ENCODE peak calls at places on chromosomes 13 and 19, in nine cellular contexts. One of them, this sample, is unnamed.

GRCh38 chr13:110221331-110221730 is 85.6 kb downstream of the COL4A1 start:
- DNase-seq in foreskin fibroblast: no peak
- DNase-seq in T-helper 17 cell: no peak
- DNase-seq in NCI-H1105: no peak
- DNase-seq in germinal center: no peak
- DNase-seq in GM20000: no peak
- DNase-seq in stimulated activated CD4-positive, alpha-beta T cell treated with anti-CD3 and anti-CD28 coated beads, Interleukin-1b, Interleukin-23, amount 100 ng/mL, for 24 hours: no peak
- DNase-seq in EH: no peak
- DNase-seq in nephron progenitor cell: no peak
- DNase-seq in this sample: no peak

GRCh38 chr13:71661921-71662320 is 205.1 kb downstream of the DACH1 start:
- DNase-seq in foreskin fibroblast: peak
- DNase-seq in T-helper 17 cell: no peak
- DNase-seq in NCI-H1105: no peak
- DNase-seq in germinal center: no peak
- DNase-seq in GM20000: no peak
- DNase-seq in stimulated activated CD4-positive, alpha-beta T cell treated with anti-CD3 and anti-CD28 coated beads, Interleukin-1b, Interleukin-23, amount 100 ng/mL, for 24 hours: no peak
- DNase-seq in EH: no peak
- DNase-seq in nephron progenitor cell: no peak
- DNase-seq in this sample: no peak

GRCh38 chr19:30656520-30657100 is 284.4 kb downstream of the ZNF536 start:
- DNase-seq in foreskin fibroblast: no peak
- DNase-seq in T-helper 17 cell: no peak
- DNase-seq in NCI-H1105: no peak
- DNase-seq in germinal center: no peak
- DNase-seq in GM20000: no peak
- DNase-seq in stimulated activated CD4-positive, alpha-beta T cell treated with anti-CD3 and anti-CD28 coated beads, Interleukin-1b, Interleukin-23, amount 100 ng/mL, for 24 hours: no peak
- DNase-seq in EH: no peak
- DNase-seq in nephron progenitor cell: no peak
- DNase-seq in this sample: no peak

GRCh38 chr19:42184401-42184861 is 33.0 kb downstream of the DEDD2 start:
- DNase-seq in foreskin fibroblast: peak
- DNase-seq in T-helper 17 cell: peak
- DNase-seq in NCI-H1105: peak
- DNase-seq in germinal center: peak
- DNase-seq in GM20000: peak
- DNase-seq in stimulated activated CD4-positive, alpha-beta T cell treated with anti-CD3 and anti-CD28 coated beads, Interleukin-1b, Interleukin-23, amount 100 ng/mL, for 24 hours: peak
- DNase-seq in EH: peak
- DNase-seq in nephron progenitor cell: peak
- DNase-seq in this sample: peak

GRCh38 chr19:13931582-13932378 is 6.4 kb downstream of the PODNL1 start:
- DNase-seq in foreskin fibroblast: no peak
- DNase-seq in T-helper 17 cell: no peak
- DNase-seq in NCI-H1105: no peak
- DNase-seq in germinal center: no peak
- DNase-seq in GM20000: no peak
- DNase-seq in stimulated activated CD4-positive, alpha-beta T cell treated with anti-CD3 and anti-CD28 coated beads, Interleukin-1b, Interleukin-23, amount 100 ng/mL, for 24 hours: no peak
- DNase-seq in EH: no peak
- DNase-seq in nephron progenitor cell: no peak
- DNase-seq in this sample: no peak

GRCh38 chr13:97211986-97212385 is 10.1 kb upstream of the MBNL2 start:
- DNase-seq in foreskin fibroblast: no peak
- DNase-seq in T-helper 17 cell: no peak
- DNase-seq in NCI-H1105: no peak
- DNase-seq in germinal center: no peak
- DNase-seq in GM20000: no peak
- DNase-seq in stimulated activated CD4-positive, alpha-beta T cell treated with anti-CD3 and anti-CD28 coated beads, Interleukin-1b, Interleukin-23, amount 100 ng/mL, for 24 hours: no peak
- DNase-seq in EH: no peak
- DNase-seq in nephron progenitor cell: no peak
- DNase-seq in this sample: no peak

GRCh38 chr13:37289212-37289935 is 183.9 kb upstream of the CSNK1A1L start:
- DNase-seq in foreskin fibroblast: no peak
- DNase-seq in T-helper 17 cell: no peak
- DNase-seq in NCI-H1105: no peak
- DNase-seq in germinal center: no peak
- DNase-seq in GM20000: no peak
- DNase-seq in stimulated activated CD4-positive, alpha-beta T cell treated with anti-CD3 and anti-CD28 coated beads, Interleukin-1b, Interleukin-23, amount 100 ng/mL, for 24 hours: no peak
- DNase-seq in EH: no peak
- DNase-seq in nephron progenitor cell: no peak
- DNase-seq in this sample: no peak

GRCh38 chr13:30869491-30869890 is 36.6 kb upstream of the MEDAG start:
- DNase-seq in foreskin fibroblast: peak
- DNase-seq in T-helper 17 cell: no peak
- DNase-seq in NCI-H1105: no peak
- DNase-seq in germinal center: no peak
- DNase-seq in GM20000: no peak
- DNase-seq in stimulated activated CD4-positive, alpha-beta T cell treated with anti-CD3 and anti-CD28 coated beads, Interleukin-1b, Interleukin-23, amount 100 ng/mL, for 24 hours: no peak
- DNase-seq in EH: peak
- DNase-seq in nephron progenitor cell: no peak
- DNase-seq in this sample: no peak

GRCh38 chr13:102978168-102978567 is 88.0 kb downstream of the SLC10A2 start:
- DNase-seq in foreskin fibroblast: peak
- DNase-seq in T-helper 17 cell: no peak
- DNase-seq in NCI-H1105: no peak
- DNase-seq in germinal center: no peak
- DNase-seq in GM20000: no peak
- DNase-seq in stimulated activated CD4-positive, alpha-beta T cell treated with anti-CD3 and anti-CD28 coated beads, Interleukin-1b, Interleukin-23, amount 100 ng/mL, for 24 hours: no peak
- DNase-seq in EH: peak
- DNase-seq in nephron progenitor cell: no peak
- DNase-seq in this sample: no peak

GRCh38 chr19:1503089-1503924 is 9.5 kb downstream of the ADAMTSL5 start:
- DNase-seq in foreskin fibroblast: peak
- DNase-seq in T-helper 17 cell: peak
- DNase-seq in NCI-H1105: peak
- DNase-seq in germinal center: peak
- DNase-seq in GM20000: peak
- DNase-seq in stimulated activated CD4-positive, alpha-beta T cell treated with anti-CD3 and anti-CD28 coated beads, Interleukin-1b, Interleukin-23, amount 100 ng/mL, for 24 hours: peak
- DNase-seq in EH: peak
- DNase-seq in nephron progenitor cell: peak
- DNase-seq in this sample: no peak

GRCh38 chr13:33937373-33938087 is 119.6 kb downstream of the RFC3 start:
- DNase-seq in foreskin fibroblast: no peak
- DNase-seq in T-helper 17 cell: no peak
- DNase-seq in NCI-H1105: no peak
- DNase-seq in germinal center: no peak
- DNase-seq in GM20000: no peak
- DNase-seq in stimulated activated CD4-positive, alpha-beta T cell treated with anti-CD3 and anti-CD28 coated beads, Interleukin-1b, Interleukin-23, amount 100 ng/mL, for 24 hours: no peak
- DNase-seq in EH: no peak
- DNase-seq in nephron progenitor cell: no peak
- DNase-seq in this sample: no peak

GRCh38 chr19:38304866-38305429 is 897 bp downstream of the C19orf33 start:
- DNase-seq in foreskin fibroblast: no peak
- DNase-seq in T-helper 17 cell: no peak
- DNase-seq in NCI-H1105: peak
- DNase-seq in germinal center: no peak
- DNase-seq in GM20000: no peak
- DNase-seq in stimulated activated CD4-positive, alpha-beta T cell treated with anti-CD3 and anti-CD28 coated beads, Interleukin-1b, Interleukin-23, amount 100 ng/mL, for 24 hours: no peak
- DNase-seq in EH: no peak
- DNase-seq in nephron progenitor cell: peak
- DNase-seq in this sample: no peak

GRCh38 chr13:112079696-112080095 is 12.7 kb downstream of the SOX1 start:
- DNase-seq in foreskin fibroblast: no peak
- DNase-seq in T-helper 17 cell: no peak
- DNase-seq in NCI-H1105: no peak
- DNase-seq in germinal center: no peak
- DNase-seq in GM20000: no peak
- DNase-seq in stimulated activated CD4-positive, alpha-beta T cell treated with anti-CD3 and anti-CD28 coated beads, Interleukin-1b, Interleukin-23, amount 100 ng/mL, for 24 hours: no peak
- DNase-seq in EH: no peak
- DNase-seq in nephron progenitor cell: no peak
- DNase-seq in this sample: no peak

GRCh38 chr13:74633734-74634133 is 499.5 kb upstream of the KLF12 start:
- DNase-seq in foreskin fibroblast: no peak
- DNase-seq in T-helper 17 cell: no peak
- DNase-seq in NCI-H1105: no peak
- DNase-seq in germinal center: no peak
- DNase-seq in GM20000: no peak
- DNase-seq in stimulated activated CD4-positive, alpha-beta T cell treated with anti-CD3 and anti-CD28 coated beads, Interleukin-1b, Interleukin-23, amount 100 ng/mL, for 24 hours: no peak
- DNase-seq in EH: no peak
- DNase-seq in nephron progenitor cell: no peak
- DNase-seq in this sample: no peak

GRCh38 chr13:21420706-21421105 is 38.4 kb downstream of the ZDHHC20 start:
- DNase-seq in foreskin fibroblast: peak
- DNase-seq in T-helper 17 cell: no peak
- DNase-seq in NCI-H1105: no peak
- DNase-seq in germinal center: no peak
- DNase-seq in GM20000: no peak
- DNase-seq in stimulated activated CD4-positive, alpha-beta T cell treated with anti-CD3 and anti-CD28 coated beads, Interleukin-1b, Interleukin-23, amount 100 ng/mL, for 24 hours: no peak
- DNase-seq in EH: peak
- DNase-seq in nephron progenitor cell: no peak
- DNase-seq in this sample: no peak

GRCh38 chr19:19423322-19423721 is 17.8 kb downstream of the GATAD2A start:
- DNase-seq in foreskin fibroblast: no peak
- DNase-seq in T-helper 17 cell: no peak
- DNase-seq in NCI-H1105: no peak
- DNase-seq in germinal center: no peak
- DNase-seq in GM20000: no peak
- DNase-seq in stimulated activated CD4-positive, alpha-beta T cell treated with anti-CD3 and anti-CD28 coated beads, Interleukin-1b, Interleukin-23, amount 100 ng/mL, for 24 hours: no peak
- DNase-seq in EH: no peak
- DNase-seq in nephron progenitor cell: no peak
- DNase-seq in this sample: no peak

GRCh38 chr13:114077121-114077937 is 55.1 kb downstream of the RASA3 start:
- DNase-seq in foreskin fibroblast: no peak
- DNase-seq in T-helper 17 cell: no peak
- DNase-seq in NCI-H1105: no peak
- DNase-seq in germinal center: no peak
- DNase-seq in GM20000: no peak
- DNase-seq in stimulated activated CD4-positive, alpha-beta T cell treated with anti-CD3 and anti-CD28 coated beads, Interleukin-1b, Interleukin-23, amount 100 ng/mL, for 24 hours: no peak
- DNase-seq in EH: no peak
- DNase-seq in nephron progenitor cell: no peak
- DNase-seq in this sample: no peak

GRCh38 chr19:6010107-6010506 is 32.2 kb upstream of the RANBP3 start:
- DNase-seq in foreskin fibroblast: peak
- DNase-seq in T-helper 17 cell: no peak
- DNase-seq in NCI-H1105: no peak
- DNase-seq in germinal center: no peak
- DNase-seq in GM20000: no peak
- DNase-seq in stimulated activated CD4-positive, alpha-beta T cell treated with anti-CD3 and anti-CD28 coated beads, Interleukin-1b, Interleukin-23, amount 100 ng/mL, for 24 hours: no peak
- DNase-seq in EH: no peak
- DNase-seq in nephron progenitor cell: no peak
- DNase-seq in this sample: no peak

GRCh38 chr19:6536138-6536671 is 5.4 kb downstream of the TNFSF9 start:
- DNase-seq in foreskin fibroblast: no peak
- DNase-seq in T-helper 17 cell: peak
- DNase-seq in NCI-H1105: no peak
- DNase-seq in germinal center: peak
- DNase-seq in GM20000: peak
- DNase-seq in stimulated activated CD4-positive, alpha-beta T cell treated with anti-CD3 and anti-CD28 coated beads, Interleukin-1b, Interleukin-23, amount 100 ng/mL, for 24 hours: peak
- DNase-seq in EH: peak
- DNase-seq in nephron progenitor cell: peak
- DNase-seq in this sample: no peak

GRCh38 chr13:50080158-50080855 is 65.1 kb downstream of the KCNRG start:
- DNase-seq in foreskin fibroblast: peak
- DNase-seq in T-helper 17 cell: peak
- DNase-seq in NCI-H1105: no peak
- DNase-seq in germinal center: peak
- DNase-seq in GM20000: no peak
- DNase-seq in stimulated activated CD4-positive, alpha-beta T cell treated with anti-CD3 and anti-CD28 coated beads, Interleukin-1b, Interleukin-23, amount 100 ng/mL, for 24 hours: no peak
- DNase-seq in EH: peak
- DNase-seq in nephron progenitor cell: peak
- DNase-seq in this sample: peak

GRCh38 chr19:2584002-2584401 is 108.1 kb downstream of the GADD45B start:
- DNase-seq in foreskin fibroblast: no peak
- DNase-seq in T-helper 17 cell: no peak
- DNase-seq in NCI-H1105: no peak
- DNase-seq in germinal center: no peak
- DNase-seq in GM20000: no peak
- DNase-seq in stimulated activated CD4-positive, alpha-beta T cell treated with anti-CD3 and anti-CD28 coated beads, Interleukin-1b, Interleukin-23, amount 100 ng/mL, for 24 hours: no peak
- DNase-seq in EH: no peak
- DNase-seq in nephron progenitor cell: no peak
- DNase-seq in this sample: no peak

GRCh38 chr19:46265217-46265828 is 31.5 kb upstream of the HIF3A start:
- DNase-seq in foreskin fibroblast: peak
- DNase-seq in T-helper 17 cell: peak
- DNase-seq in NCI-H1105: peak
- DNase-seq in germinal center: peak
- DNase-seq in GM20000: peak
- DNase-seq in stimulated activated CD4-positive, alpha-beta T cell treated with anti-CD3 and anti-CD28 coated beads, Interleukin-1b, Interleukin-23, amount 100 ng/mL, for 24 hours: peak
- DNase-seq in EH: peak
- DNase-seq in nephron progenitor cell: peak
- DNase-seq in this sample: peak